ENCODE peak calls at places on chromosomes 16 and 17, in six cellular contexts. R, T, L, Y, J and O are unnamed samples.

GRCh38 chr16:50708373-50709060 is 15.1 kb downstream of the NOD2 start:
- ATAC-seq in R (no peak), T (no peak), L (peak; percentile 89), Y (no peak), J (no peak), O (peak; percentile 90)

GRCh38 chr17:50651661-50652060 is 17.0 kb downstream of the ABCC3 start:
- ATAC-seq in R (no peak), T (no peak), L (no peak), Y (no peak), J (no peak), O (no peak)

GRCh38 chr17:40284085-40284713 is 3.5 kb upstream of the CDC6 start:
- ATAC-seq in R (no peak), T (no peak), L (no peak), Y (peak; percentile 26), J (no peak), O (no peak)

GRCh38 chr16:4892356-4893102 is 44.4 kb downstream of the PPL start:
- ATAC-seq in R (no peak), T (peak; percentile 69), L (no peak), Y (no peak), J (peak; percentile 36), O (no peak)

GRCh38 chr16:87463722-87464690 is 28.8 kb downstream of the ZCCHC14 start:
- ATAC-seq in R (no peak), T (no peak), L (peak; percentile 79), Y (peak; percentile 6), J (peak; percentile 2), O (peak; percentile 86)

GRCh38 chr16:31129568-31130335 is 5.8 kb downstream of the PRSS8 start:
- ATAC-seq in R (no peak), T (peak; percentile 27), L (no peak), Y (no peak), J (no peak), O (no peak)

GRCh38 chr17:13031718-13032350 is 14.0 kb upstream of the ELAC2 start:
- ATAC-seq in R (peak; percentile 61), T (peak; percentile 71), L (peak; percentile 80), Y (peak; percentile 86), J (peak; percentile 89), O (peak; percentile 65)

GRCh38 chr17:67818110-67819002 is 6.9 kb upstream of the BPTF start:
- ATAC-seq in R (no peak), T (no peak), L (no peak), Y (no peak), J (no peak), O (no peak)

GRCh38 chr17:32191306-32191705 is 49.0 kb downstream of the RHOT1 start:
- ATAC-seq in R (no peak), T (no peak), L (no peak), Y (peak; percentile 79), J (no peak), O (no peak)

GRCh38 chr17:2911035-2911754 is 115.0 kb downstream of the RAP1GAP2 start:
- ATAC-seq in R (no peak), T (peak; percentile 22), L (no peak), Y (no peak), J (peak; percentile 39), O (no peak)

GRCh38 chr16:10828851-10829331 is 10.3 kb upstream of the TVP23A start:
- ATAC-seq in R (no peak), T (peak; percentile 84), L (no peak), Y (peak; percentile 88), J (peak; percentile 80), O (no peak)

GRCh38 chr17:55722742-55723487 is at the start of gene TMEM100:
- ATAC-seq in R (no peak), T (peak; percentile 61), L (no peak), Y (peak; percentile 45), J (no peak), O (no peak)

GRCh38 chr17:45440161-45440859 is 7.6 kb upstream of the ARHGAP27 start:
- ATAC-seq in R (peak; percentile 12), T (no peak), L (no peak), Y (no peak), J (peak; percentile 54), O (peak; percentile 21)

GRCh38 chr16:4574919-4575705 is 19.0 kb downstream of the C16orf96 start:
- ATAC-seq in R (peak; percentile 71), T (no peak), L (no peak), Y (no peak), J (peak; percentile 94), O (no peak)

GRCh38 chr16:9125658-9126492 is 34.4 kb downstream of the HAPSTR1 start:
- ATAC-seq in R (no peak), T (no peak), L (no peak), Y (peak; percentile 4), J (no peak), O (no peak)

GRCh38 chr17:79509008-79509407 is 101.8 kb downstream of the RBFOX3 start:
- ATAC-seq in R (no peak), T (no peak), L (no peak), Y (no peak), J (no peak), O (no peak)

GRCh38 chr16:79218358-79218757 is 382.2 kb downstream of the MAF start:
- ATAC-seq in R (no peak), T (no peak), L (no peak), Y (no peak), J (no peak), O (no peak)

GRCh38 chr17:2737693-2738092 is 11.8 kb downstream of the CCDC92B start:
- ATAC-seq in R (no peak), T (no peak), L (no peak), Y (no peak), J (no peak), O (no peak)

GRCh38 chr17:80348551-80349436 is 66.2 kb upstream of the ENDOV start:
- ATAC-seq in R (no peak), T (no peak), L (peak; percentile 41), Y (no peak), J (no peak), O (peak; percentile 65)

GRCh38 chr16:31183432-31184428 is 3.8 kb downstream of the FUS start:
- ATAC-seq in R (no peak), T (no peak), L (no peak), Y (no peak), J (no peak), O (no peak)

GRCh38 chr17:1592751-1593629 is 30.4 kb upstream of the PITPNA start:
- ATAC-seq in R (no peak), T (no peak), L (no peak), Y (no peak), J (no peak), O (no peak)

GRCh38 chr17:79141578-79142338 is 67.1 kb downstream of the ENGASE start:
- ATAC-seq in R (no peak), T (no peak), L (no peak), Y (no peak), J (no peak), O (no peak)

GRCh38 chr16:11265124-11265523 is 4.0 kb downstream of the TNP2 start:
- ATAC-seq in R (no peak), T (no peak), L (no peak), Y (no peak), J (no peak), O (no peak)

GRCh38 chr16:12553191-12553590 is 250.5 kb downstream of the CPPED1 start:
- ATAC-seq in R (no peak), T (no peak), L (no peak), Y (no peak), J (no peak), O (no peak)

GRCh38 chr16:85112364-85112763 is at the start of gene CIBAR2:
- ATAC-seq in R (peak; percentile 39), T (no peak), L (no peak), Y (peak; percentile 52), J (peak; percentile 23), O (no peak)

GRCh38 chr16:87628940-87629339 is 26.6 kb downstream of the JPH3 start:
- ATAC-seq in R (no peak), T (no peak), L (no peak), Y (no peak), J (no peak), O (no peak)

GRCh38 chr17:4958102-4958501 is 7.2 kb downstream of the ENO3 start:
- ATAC-seq in R (no peak), T (no peak), L (no peak), Y (no peak), J (no peak), O (no peak)

GRCh38 chr17:55672585-55673501 is 49.8 kb downstream of the TMEM100 start:
- ATAC-seq in R (no peak), T (no peak), L (no peak), Y (no peak), J (no peak), O (no peak)

GRCh38 chr17:69246726-69247375 is 18.2 kb upstream of the ABCA10 start:
- ATAC-seq in R (no peak), T (peak; percentile 52), L (no peak), Y (peak; percentile 89), J (peak; percentile 89), O (no peak)

GRCh38 chr16:90023078-90023447 is 3.8 kb upstream of the DBNDD1 start:
- ATAC-seq in R (no peak), T (peak; percentile 24), L (no peak), Y (peak; percentile 10), J (peak; percentile 3), O (no peak)